ENCODE peak calls at places on chromosomes 11 and 22, in eight cellular contexts. One of them, this sample, is unnamed.

GRCh38 chr11:83727251-83727650 is 441.1 kb upstream of the CCDC90B start:
- DNase-seq in NCI-H460: no peak
- DNase-seq in anterior cingulate cortex: no peak
- DNase-seq in activated CD4-positive, alpha-beta T cell treated with anti-CD3 and anti-CD28 coated beads for 4 hours: no peak
- DNase-seq in AG08396: no peak
- DNase-seq in adipocyte: no peak
- DNase-seq in fibroblast of the aortic adventitia: no peak
- DNase-seq in CD8-positive, alpha-beta T cell: no peak
- DNase-seq in this sample: no peak

GRCh38 chr11:90148900-90149299 is 14.4 kb downstream of the NAALAD2 start:
- DNase-seq in CD8-positive, alpha-beta T cell: no peak
- DNase-seq in fibroblast of the aortic adventitia: no peak
- DNase-seq in activated CD4-positive, alpha-beta T cell treated with anti-CD3 and anti-CD28 coated beads for 4 hours: no peak
- DNase-seq in anterior cingulate cortex: no peak
- DNase-seq in NCI-H460: no peak
- DNase-seq in adipocyte: no peak
- DNase-seq in AG08396: no peak
- DNase-seq in this sample: no peak

GRCh38 chr11:61542024-61542461 is 33.5 kb downstream of the LRRC10B start:
- DNase-seq in activated CD4-positive, alpha-beta T cell treated with anti-CD3 and anti-CD28 coated beads for 4 hours: no peak
- DNase-seq in fibroblast of the aortic adventitia: no peak
- DNase-seq in CD8-positive, alpha-beta T cell: no peak
- DNase-seq in AG08396: no peak
- DNase-seq in adipocyte: no peak
- DNase-seq in NCI-H460: no peak
- DNase-seq in anterior cingulate cortex: peak
- DNase-seq in this sample: no peak

GRCh38 chr11:17537261-17537660 is 7.0 kb downstream of the USH1C start:
- DNase-seq in NCI-H460: no peak
- DNase-seq in anterior cingulate cortex: no peak
- DNase-seq in fibroblast of the aortic adventitia: no peak
- DNase-seq in activated CD4-positive, alpha-beta T cell treated with anti-CD3 and anti-CD28 coated beads for 4 hours: no peak
- DNase-seq in AG08396: no peak
- DNase-seq in adipocyte: no peak
- DNase-seq in CD8-positive, alpha-beta T cell: no peak
- DNase-seq in this sample: no peak

GRCh38 chr11:78374917-78375316 is 42.7 kb downstream of the GAB2 start:
- DNase-seq in fibroblast of the aortic adventitia: no peak
- DNase-seq in activated CD4-positive, alpha-beta T cell treated with anti-CD3 and anti-CD28 coated beads for 4 hours: no peak
- DNase-seq in AG08396: no peak
- DNase-seq in CD8-positive, alpha-beta T cell: no peak
- DNase-seq in anterior cingulate cortex: no peak
- DNase-seq in NCI-H460: no peak
- DNase-seq in adipocyte: no peak
- DNase-seq in this sample: no peak

GRCh38 chr22:23237201-23237798 is 57.0 kb downstream of the BCR start:
- DNase-seq in adipocyte: no peak
- DNase-seq in activated CD4-positive, alpha-beta T cell treated with anti-CD3 and anti-CD28 coated beads for 4 hours: no peak
- DNase-seq in CD8-positive, alpha-beta T cell: no peak
- DNase-seq in AG08396: no peak
- DNase-seq in NCI-H460: no peak
- DNase-seq in fibroblast of the aortic adventitia: peak
- DNase-seq in anterior cingulate cortex: peak
- DNase-seq in this sample: peak

GRCh38 chr11:35907648-35908431 is 36.0 kb upstream of the LDLRAD3 start:
- DNase-seq in CD8-positive, alpha-beta T cell: no peak
- DNase-seq in adipocyte: peak
- DNase-seq in fibroblast of the aortic adventitia: peak
- DNase-seq in NCI-H460: no peak
- DNase-seq in anterior cingulate cortex: no peak
- DNase-seq in activated CD4-positive, alpha-beta T cell treated with anti-CD3 and anti-CD28 coated beads for 4 hours: no peak
- DNase-seq in AG08396: no peak
- DNase-seq in this sample: peak

GRCh38 chr11:125062931-125063428 is at the start of gene SLC37A2:
- DNase-seq in AG08396: peak
- DNase-seq in NCI-H460: peak
- DNase-seq in activated CD4-positive, alpha-beta T cell treated with anti-CD3 and anti-CD28 coated beads for 4 hours: peak
- DNase-seq in fibroblast of the aortic adventitia: peak
- DNase-seq in adipocyte: peak
- DNase-seq in CD8-positive, alpha-beta T cell: peak
- DNase-seq in anterior cingulate cortex: peak
- DNase-seq in this sample: peak

GRCh38 chr11:30210357-30210756 is 20.5 kb upstream of the FSHB start:
- DNase-seq in anterior cingulate cortex: no peak
- DNase-seq in activated CD4-positive, alpha-beta T cell treated with anti-CD3 and anti-CD28 coated beads for 4 hours: no peak
- DNase-seq in adipocyte: no peak
- DNase-seq in AG08396: no peak
- DNase-seq in fibroblast of the aortic adventitia: no peak
- DNase-seq in CD8-positive, alpha-beta T cell: no peak
- DNase-seq in NCI-H460: no peak
- DNase-seq in this sample: no peak

GRCh38 chr11:811446-812245 is 1.9 kb downstream of the RPLP2 start:
- DNase-seq in fibroblast of the aortic adventitia: no peak
- DNase-seq in anterior cingulate cortex: no peak
- DNase-seq in NCI-H460: no peak
- DNase-seq in activated CD4-positive, alpha-beta T cell treated with anti-CD3 and anti-CD28 coated beads for 4 hours: no peak
- DNase-seq in CD8-positive, alpha-beta T cell: no peak
- DNase-seq in adipocyte: peak
- DNase-seq in AG08396: no peak
- DNase-seq in this sample: no peak

GRCh38 chr11:31816467-31817053 is 5.4 kb upstream of the PAX6 start:
- DNase-seq in AG08396: peak
- DNase-seq in adipocyte: no peak
- DNase-seq in NCI-H460: no peak
- DNase-seq in anterior cingulate cortex: no peak
- DNase-seq in CD8-positive, alpha-beta T cell: no peak
- DNase-seq in activated CD4-positive, alpha-beta T cell treated with anti-CD3 and anti-CD28 coated beads for 4 hours: no peak
- DNase-seq in fibroblast of the aortic adventitia: no peak
- DNase-seq in this sample: no peak

GRCh38 chr22:30277547-30278344 is 11.1 kb upstream of the OSM start:
- DNase-seq in NCI-H460: no peak
- DNase-seq in AG08396: peak
- DNase-seq in adipocyte: peak
- DNase-seq in CD8-positive, alpha-beta T cell: no peak
- DNase-seq in activated CD4-positive, alpha-beta T cell treated with anti-CD3 and anti-CD28 coated beads for 4 hours: no peak
- DNase-seq in anterior cingulate cortex: peak
- DNase-seq in fibroblast of the aortic adventitia: peak
- DNase-seq in this sample: peak

GRCh38 chr11:34214961-34215805 is 109.8 kb downstream of the NAT10 start:
- DNase-seq in anterior cingulate cortex: no peak
- DNase-seq in NCI-H460: no peak
- DNase-seq in CD8-positive, alpha-beta T cell: no peak
- DNase-seq in activated CD4-positive, alpha-beta T cell treated with anti-CD3 and anti-CD28 coated beads for 4 hours: peak
- DNase-seq in fibroblast of the aortic adventitia: peak
- DNase-seq in adipocyte: peak
- DNase-seq in AG08396: no peak
- DNase-seq in this sample: peak